ENCODE peak calls at places on chromosomes 7 and 10, in ten cellular contexts. N is HL-60; X is MM.1S; P is heart right ventricle; Q is effector memory CD4-positive, alpha-beta T cell; G is CD4-positive, alpha-beta T cell; B is body of pancreas; R is right lobe of liver; C is fibroblast of lung; M is gastrocnemius medialis. W is an unnamed sample.

GRCh38 chr7:136685506-136685905 is 182.9 kb upstream of the CHRM2 start:
- DNase-seq in C (no peak), R (no peak), P (no peak), X (no peak), B (no peak), M (no peak), N (no peak), G (no peak), Q (no peak), W (no peak)

GRCh38 chr7:7810826-7811225 is 92.4 kb upstream of the RPA3 start:
- DNase-seq in P (no peak), N (no peak), C (no peak), M (no peak), G (no peak), Q (no peak), X (no peak), R (no peak), B (no peak), W (no peak)

GRCh38 chr10:68598978-68599753 is 39.0 kb downstream of the TET1 start:
- DNase-seq in C (peak; percentile 81), Q (no peak), B (peak; percentile 36), G (no peak), X (no peak), M (peak; percentile 49), N (no peak), P (peak; percentile 41), R (peak; percentile 46), W (peak; percentile 50)

GRCh38 chr10:123614888-123615287 is 51.3 kb upstream of the GPR26 start:
- DNase-seq in B (peak; percentile 69), Q (no peak), N (no peak), C (peak; percentile 18), M (no peak), X (peak; percentile 61), P (peak; percentile 36), R (peak; percentile 67), G (peak; percentile 18), W (peak; percentile 74)

GRCh38 chr7:158957921-158958471 is 101.6 kb downstream of the DYNC2I1 start:
- DNase-seq in P (no peak), G (peak; percentile 39), R (no peak), N (no peak), M (no peak), Q (no peak), B (peak; percentile 91), C (no peak), X (no peak), W (peak; percentile 81)

GRCh38 chr10:22620140-22620857 is 94.1 kb downstream of the PIP4K2A start:
- DNase-seq in N (no peak), R (no peak), Q (no peak), M (peak; percentile 30), P (peak; percentile 76), X (no peak), B (peak; percentile 46), G (no peak), C (peak; percentile 99), W (no peak)

GRCh38 chr10:15236340-15236739 is 67.8 kb upstream of the NMT2 start:
- DNase-seq in Q (no peak), P (no peak), R (no peak), N (no peak), C (no peak), X (no peak), G (no peak), B (no peak), M (no peak), W (no peak)

GRCh38 chr7:40447345-40447744 is 312.5 kb downstream of the SUGCT start:
- DNase-seq in C (no peak), B (no peak), R (no peak), X (no peak), M (no peak), G (no peak), P (no peak), N (no peak), Q (no peak), W (no peak)

GRCh38 chr10:101694674-101695403 is at the start of gene FBXW4:
- DNase-seq in C (peak; percentile 48), M (peak; percentile 38), N (peak; percentile 80), G (peak; percentile 63), B (peak; percentile 56), X (peak; percentile 83), P (peak; percentile 61), Q (peak; percentile 52), R (peak; percentile 70), W (peak; percentile 88)

GRCh38 chr10:101161494-101162299 is 30.6 kb downstream of the TLX1 start:
- DNase-seq in C (peak; percentile 71), B (peak; percentile 76), G (peak; percentile 55), X (peak; percentile 69), N (peak; percentile 33), M (peak; percentile 49), Q (peak; percentile 39), P (peak; percentile 46), R (peak; percentile 75), W (peak; percentile 53)

GRCh38 chr10:34576789-34577188 is 238.3 kb downstream of the PARD3 start:
- DNase-seq in N (no peak), C (no peak), Q (no peak), B (no peak), X (no peak), G (no peak), P (no peak), M (no peak), R (no peak), W (no peak)

GRCh38 chr10:79243211-79244067 is 103.8 kb upstream of the PPIF start:
- DNase-seq in R (no peak), N (peak; percentile 70), G (peak; percentile 38), C (no peak), B (no peak), P (peak; percentile 52), M (no peak), Q (no peak), X (peak; percentile 77), W (peak; percentile 87)

GRCh38 chr7:68107256-68107655 is 1110.6 kb downstream of the TYW1 start:
- DNase-seq in Q (no peak), X (no peak), P (no peak), R (no peak), B (no peak), N (no peak), C (no peak), G (no peak), M (no peak), W (no peak)

GRCh38 chr10:72085166-72085565 is 3.2 kb downstream of the SPOCK2 start:
- DNase-seq in C (no peak), N (no peak), X (no peak), B (no peak), R (no peak), G (no peak), Q (no peak), M (no peak), P (no peak), W (no peak)

GRCh38 chr7:51645707-51646298 is 329.2 kb upstream of the COBL start:
- DNase-seq in B (no peak), R (no peak), P (no peak), Q (no peak), N (no peak), G (no peak), C (no peak), X (no peak), M (no peak), W (no peak)

DNA sequence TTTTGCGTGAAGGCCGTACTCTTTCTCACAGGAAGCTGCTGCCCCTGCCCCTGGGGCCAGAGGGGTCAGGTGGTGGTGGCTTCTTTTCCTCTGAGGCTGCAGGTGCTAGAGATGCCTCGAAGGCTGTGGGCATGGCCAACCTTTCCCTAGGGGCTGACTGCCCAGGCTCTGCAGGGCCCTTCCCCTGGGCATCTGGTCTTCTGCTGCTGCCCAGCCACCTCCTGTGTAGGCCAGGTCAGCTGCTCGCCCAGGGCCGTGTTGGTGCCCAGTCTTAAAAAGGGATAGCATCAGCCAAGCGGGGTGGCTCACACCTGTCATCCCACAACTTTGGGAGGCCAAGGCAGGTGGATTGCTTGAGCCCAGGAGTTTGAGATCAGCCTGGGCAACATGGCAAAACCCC is 114.3 kb downstream of the FAM53B start:
- DNase-seq in M (no peak), C (no peak), R (no peak), X (no peak), B (no peak), N (no peak), Q (no peak), G (no peak), P (no peak), W (no peak)
- H3K27ac ChIP-seq in M (peak overlapping the region; percentile 39), C (no peak overlapping the region), R (no peak overlapping the region), X (no peak overlapping the region), B (no peak overlapping the region), N (no peak overlapping the region), Q (no peak overlapping the region), G (no peak overlapping the region), P (peak overlapping the region; percentile 17), W (peak overlapping the region; percentile 73)

GRCh38 chr10:71052708-71053107 is 159.7 kb upstream of the UNC5B start:
- DNase-seq in G (no peak), M (no peak), B (no peak), C (no peak), Q (no peak), R (no peak), X (no peak), N (no peak), P (no peak), W (no peak)
- H3K27me3 ChIP-seq in G (no peaks in the 10 kb centered on the region), M (no peaks in the 10 kb centered on the region), B (no peaks in the 10 kb centered on the region), C (no peaks in the 10 kb centered on the region), Q (no peaks in the 10 kb centered on the region), R (no peaks in the 10 kb centered on the region), X (peaks cover 12% of the 10 kb centered on the region), N (no peaks in the 10 kb centered on the region), P (no peaks in the 10 kb centered on the region), W (no peaks in the 10 kb centered on the region)

DNA sequence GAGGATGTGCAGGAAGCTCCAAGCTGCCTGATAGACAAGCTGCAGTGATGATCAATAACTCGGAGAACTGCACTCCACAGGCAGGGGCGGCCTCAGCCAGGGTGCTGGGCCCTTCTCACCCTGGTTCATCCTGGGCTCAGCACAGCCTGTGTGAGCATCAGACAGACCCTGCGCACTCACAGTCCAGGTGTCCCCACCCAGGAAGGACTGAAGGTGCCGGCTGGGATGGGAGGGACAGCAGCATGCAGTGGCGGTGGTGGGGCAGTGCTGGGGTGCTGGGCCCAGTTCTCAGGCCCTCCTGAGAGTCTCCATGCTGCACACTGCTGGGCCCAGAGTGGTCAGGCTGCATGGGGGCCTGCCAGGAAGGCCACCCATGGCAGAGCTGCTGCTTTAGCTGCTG is 74.1 kb downstream of the ITIH5 start:
- DNase-seq in G (no peak), Q (no peak), M (no peak), X (no peak), P (no peak), B (no peak), R (no peak), C (no peak), N (no peak), W (no peak)
- H3K27ac ChIP-seq in G (no peak overlapping the region), Q (no peak overlapping the region), M (no peak overlapping the region), X (no peak overlapping the region), P (peak overlapping the region; percentile 35), B (no peak overlapping the region), R (no peak overlapping the region), C (no peak overlapping the region), N (no peak overlapping the region), W (no peak overlapping the region)

DNA sequence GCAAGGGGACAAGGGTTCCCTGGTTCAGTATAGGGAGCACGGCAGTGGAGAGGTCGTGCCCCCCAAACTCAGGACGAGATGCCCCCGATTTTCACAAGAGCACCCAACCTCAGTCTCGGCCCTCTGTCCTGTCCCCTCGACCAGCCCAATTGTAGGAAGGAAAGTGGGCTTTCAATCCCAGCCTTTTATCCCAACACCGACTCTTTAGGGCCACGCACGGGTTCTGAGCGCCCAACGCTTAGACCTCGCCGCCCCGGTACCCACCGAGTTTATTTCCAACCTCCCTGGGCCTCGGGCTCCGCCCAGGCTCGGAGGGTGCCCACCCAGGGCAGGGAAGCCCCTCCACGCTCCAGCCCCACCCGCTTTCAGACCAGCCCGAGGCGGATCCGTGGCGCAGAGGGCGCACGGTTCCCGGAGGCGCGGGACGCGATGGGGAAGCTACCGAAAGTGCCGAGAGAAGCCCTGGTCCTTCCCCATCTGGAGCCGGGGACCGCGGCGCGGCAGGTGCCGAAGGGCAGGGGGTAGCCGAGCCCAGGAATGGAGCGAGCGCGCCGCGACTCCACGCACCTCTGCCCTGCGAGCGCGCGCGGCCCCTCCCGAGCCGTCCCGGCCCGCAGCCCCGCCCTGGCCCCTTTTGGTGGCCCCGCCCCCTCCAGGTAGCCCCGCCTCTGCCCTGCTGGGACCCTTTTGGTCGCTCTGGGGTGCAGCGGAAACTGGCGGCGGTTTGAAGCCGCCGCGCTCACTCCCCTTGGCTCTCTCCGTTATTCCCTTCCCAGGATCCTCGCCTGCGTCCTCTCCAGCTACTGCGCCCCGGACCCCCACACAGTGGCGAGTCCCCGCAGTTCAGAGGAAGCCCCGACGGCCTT is 20.4 kb downstream of the GRID2IP start:
- DNase-seq in R (no peak), G (peak; percentile 48), N (no peak), B (no peak), C (no peak), Q (peak; percentile 32), M (no peak), P (no peak), X (peak; percentile 29), W (peak; percentile 63)
- H3K27me3 ChIP-seq in R (no peaks in the 10 kb centered on the region), G (peaks cover 28% of the 10 kb centered on the region), N (peaks cover 32% of the 10 kb centered on the region), B (peaks cover 11% of the 10 kb centered on the region), C (peaks cover 28% of the 10 kb centered on the region), Q (peaks cover 14% of the 10 kb centered on the region), M (peaks cover 32% of the 10 kb centered on the region), P (peaks cover 13% of the 10 kb centered on the region), X (peaks cover 20% of the 10 kb centered on the region), W (no peaks in the 10 kb centered on the region)

W was measured in Peyer's patch.